ENCODE peak calls at places on chromosomes 16 and 17, in four cellular contexts. One of them, this sample, is unnamed.

GRCh38 chr17:78883090-78883532 is 19.9 kb downstream of the CEP295NL start:
- DNase-seq in RPMI8226: no peak
- DNase-seq in B cell: peak; percentile 26
- DNase-seq in adrenal gland: peak; percentile 86
- DNase-seq in this sample: no peak

GRCh38 chr17:12821376-12821940 is 32.2 kb downstream of the ARHGAP44 start:
- DNase-seq in RPMI8226: no peak
- DNase-seq in B cell: no peak
- DNase-seq in adrenal gland: no peak
- DNase-seq in this sample: no peak

GRCh38 chr17:8799001-8799850 is at the start of gene MFSD6L:
- DNase-seq in RPMI8226: peak; percentile 72
- DNase-seq in B cell: peak; percentile 65
- DNase-seq in adrenal gland: no peak
- DNase-seq in this sample: no peak

GRCh38 chr16:1953734-1954133 is 755 bp downstream of the RPL3L start:
- DNase-seq in RPMI8226: no peak
- DNase-seq in B cell: no peak
- DNase-seq in adrenal gland: no peak
- DNase-seq in this sample: no peak

GRCh38 chr17:75909812-75910274 is 5.2 kb upstream of the MRPL38 start:
- DNase-seq in RPMI8226: no peak
- DNase-seq in B cell: no peak
- DNase-seq in adrenal gland: no peak
- DNase-seq in this sample: no peak

GRCh38 chr17:29136998-29137730 is 43.0 kb downstream of the MYO18A start:
- DNase-seq in RPMI8226: no peak
- DNase-seq in B cell: no peak
- DNase-seq in adrenal gland: no peak
- DNase-seq in this sample: no peak

GRCh38 chr16:79895053-79895916 is 294.7 kb upstream of the MAF start:
- DNase-seq in RPMI8226: no peak
- DNase-seq in B cell: no peak
- DNase-seq in adrenal gland: no peak
- DNase-seq in this sample: no peak

GRCh38 chr16:84277244-84277823 is 17.3 kb upstream of the WFDC1 start:
- DNase-seq in RPMI8226: peak; percentile 53
- DNase-seq in B cell: peak; percentile 66
- DNase-seq in adrenal gland: peak; percentile 60
- DNase-seq in this sample: peak; percentile 66

GRCh38 chr17:36671144-36671543 is 69.8 kb downstream of the MRM1 start:
- DNase-seq in RPMI8226: no peak
- DNase-seq in B cell: no peak
- DNase-seq in adrenal gland: no peak
- DNase-seq in this sample: no peak

GRCh38 chr17:64739316-64740058 is 77.4 kb upstream of the SMURF2 start:
- DNase-seq in RPMI8226: no peak
- DNase-seq in B cell: no peak
- DNase-seq in adrenal gland: no peak
- DNase-seq in this sample: no peak

GRCh38 chr17:28484296-28484695 is 10.9 kb downstream of the SLC13A2 start:
- DNase-seq in RPMI8226: no peak
- DNase-seq in B cell: no peak
- DNase-seq in adrenal gland: no peak
- DNase-seq in this sample: no peak

GRCh38 chr16:17330019-17330570 is 140.7 kb downstream of the XYLT1 start:
- DNase-seq in RPMI8226: no peak
- DNase-seq in B cell: no peak
- DNase-seq in adrenal gland: no peak
- DNase-seq in this sample: no peak

GRCh38 chr17:57261084-57261461 is 4.8 kb downstream of the MSI2 start:
- DNase-seq in RPMI8226: no peak
- DNase-seq in B cell: no peak
- DNase-seq in adrenal gland: peak; percentile 70
- DNase-seq in this sample: no peak

GRCh38 chr17:234163-235047 is 53.0 kb upstream of the DOC2B start:
- DNase-seq in RPMI8226: no peak
- DNase-seq in B cell: no peak
- DNase-seq in adrenal gland: peak; percentile 7
- DNase-seq in this sample: no peak

GRCh38 chr17:45923511-45924268 is 29.3 kb downstream of the MAPT start:
- DNase-seq in RPMI8226: no peak
- DNase-seq in B cell: no peak
- DNase-seq in adrenal gland: no peak
- DNase-seq in this sample: no peak

GRCh38 chr17:41910701-41911391 is 7.9 kb downstream of the ACLY start:
- DNase-seq in RPMI8226: no peak
- DNase-seq in B cell: no peak
- DNase-seq in adrenal gland: peak; percentile 72
- DNase-seq in this sample: no peak

GRCh38 chr16:10265770-10266615 is 83.8 kb upstream of the GRIN2A start:
- DNase-seq in RPMI8226: no peak
- DNase-seq in B cell: no peak
- DNase-seq in adrenal gland: no peak
- DNase-seq in this sample: no peak

GRCh38 chr17:47072881-47073280 is 93.8 kb upstream of the RPRML start:
- DNase-seq in RPMI8226: no peak
- DNase-seq in B cell: no peak
- DNase-seq in adrenal gland: no peak
- DNase-seq in this sample: peak; percentile 61

GRCh38 chr17:29749045-29749825 is 126.5 kb upstream of the CORO6 start:
- DNase-seq in RPMI8226: no peak
- DNase-seq in B cell: no peak
- DNase-seq in adrenal gland: no peak
- DNase-seq in this sample: no peak

GRCh38 chr17:58232707-58233156 is 5.7 kb upstream of the LPO start:
- DNase-seq in RPMI8226: no peak
- DNase-seq in B cell: peak; percentile 58
- DNase-seq in adrenal gland: peak; percentile 20
- DNase-seq in this sample: no peak

This sample was measured in retina.